ENCODE peak calls at places on chromosome 9, in four cellular contexts. K is activated CD8-positive, alpha-beta memory T cell treated with anti-CD3 and anti-CD28 coated beads for 24 hours; Z is mucosa of descending colon; O is H9. L is an unnamed sample.

GRCh38 chr9:87878930-87879603 is 3.6 kb upstream of the SPATA31E1 start:
- DNase-seq in Z (no peak), K (no peak), O (no peak), L (no peak)

GRCh38 chr9:20561542-20561941 is 60.8 kb downstream of the MLLT3 start:
- DNase-seq in K (no peak), O (no peak), Z (no peak), L (no peak)

GRCh38 chr9:16321461-16322119 is 548.9 kb downstream of the BNC2 start:
- DNase-seq in K (peak), O (peak), Z (no peak), L (no peak)

GRCh38 chr9:129752915-129753724 is at the start of gene PTGES:
- DNase-seq in K (peak), Z (peak), O (peak), L (peak)

GRCh38 chr9:132192728-132193127 is 30.9 kb downstream of the NTNG2 start:
- DNase-seq in Z (no peak), O (no peak), K (no peak), L (no peak)

GRCh38 chr9:128297221-128297773 is 21.2 kb downstream of the SWI5 start:
- DNase-seq in K (no peak), Z (no peak), O (no peak), L (no peak)

GRCh38 chr9:21994526-21994995 is at the start of gene CDKN2B-AS1:
- DNase-seq in Z (peak), O (peak), K (peak), L (peak)

GRCh38 chr9:99004115-99004514 is 60.4 kb downstream of the COL15A1 start:
- DNase-seq in Z (no peak), K (peak), O (peak), L (no peak)

GRCh38 chr9:34380034-34380510 is 3.4 kb upstream of the MYORG start:
- DNase-seq in O (peak), Z (peak), K (no peak), L (peak)

GRCh38 chr9:2093920-2094597 is 78.9 kb downstream of the SMARCA2 start:
- DNase-seq in Z (no peak), O (peak), K (no peak), L (no peak)

GRCh38 chr9:27432308-27432707 is 91.8 kb upstream of the IFNK start:
- DNase-seq in K (no peak), O (no peak), Z (no peak), L (no peak)

GRCh38 chr9:83166369-83166768 is 103.4 kb upstream of the RASEF start:
- DNase-seq in O (no peak), K (no peak), Z (peak), L (no peak)

GRCh38 chr9:87800456-87800855 is 74.5 kb downstream of the CTSL start:
- DNase-seq in Z (no peak), K (no peak), O (no peak), L (peak)

GRCh38 chr9:36913393-36914211 is 120.5 kb downstream of the PAX5 start:
- DNase-seq in O (no peak), Z (no peak), K (no peak), L (no peak)

GRCh38 chr9:5864446-5864845 is 26.2 kb upstream of the MLANA start:
- DNase-seq in Z (no peak), K (no peak), O (no peak), L (no peak)

GRCh38 chr9:114054191-114054690 is 23.9 kb downstream of the AMBP start:
- DNase-seq in Z (no peak), O (peak), K (peak), L (no peak)

GRCh38 chr9:214488-215448 is at the start of gene DOCK8:
- DNase-seq in Z (peak), O (peak), K (peak), L (no peak)

GRCh38 chr9:115423646-115424045 is 305.7 kb upstream of the TNC start:
- DNase-seq in O (no peak), K (no peak), Z (no peak), L (no peak)

L was measured in osteocyte.